ENCODE peak calls at places on chromosomes 4 and X, in ten cellular contexts. D, C, L, Y, I, F, U, T, B and V are unnamed samples.

GRCh38 chr4:56757270-56757746 is 64.2 kb downstream of the SPINK2 start:
- DNase-seq in F (no peak), L (peak), D (peak), U (no peak), T (no peak), C (peak), Y (no peak), B (peak), I (peak), V (peak)

GRCh38 chrX:68828740-68829593 is at the start of gene EFNB1:
- DNase-seq in I (peak), L (peak), B (peak), U (peak), F (peak), T (peak), C (peak), D (peak), Y (peak), V (peak)

GRCh38 chr4:169032194-169032593 is 22.1 kb upstream of the CBR4 start:
- DNase-seq in U (no peak), B (no peak), L (no peak), T (no peak), Y (no peak), I (no peak), C (no peak), D (no peak), F (no peak), V (no peak)

GRCh38 chr4:86032476-86033022 is 327.3 kb downstream of the MAPK10 start:
- DNase-seq in C (peak), U (no peak), L (no peak), T (no peak), F (peak), Y (no peak), I (no peak), B (peak), D (peak), V (no peak)

GRCh38 chrX:81240701-81241100 is 38.8 kb downstream of the SH3BGRL start:
- DNase-seq in F (no peak), U (no peak), T (no peak), B (no peak), L (no peak), C (no peak), I (no peak), D (no peak), Y (no peak), V (no peak)

GRCh38 chrX:126339926-126340325 is 173.8 kb upstream of the DCAF12L2 start:
- DNase-seq in T (no peak), L (no peak), F (no peak), I (no peak), B (no peak), C (no peak), U (no peak), Y (no peak), D (no peak), V (no peak)

GRCh38 chr4:158538176-158538575 is 16.5 kb downstream of the RXFP1 start:
- DNase-seq in D (no peak), Y (no peak), F (no peak), B (peak), T (no peak), L (no peak), C (peak), I (no peak), U (no peak), V (no peak)

GRCh38 chr4:119244344-119244743 is 31.8 kb downstream of the USP53 start:
- DNase-seq in Y (no peak), B (no peak), D (no peak), C (no peak), L (no peak), U (no peak), T (no peak), F (no peak), I (no peak), V (no peak)

GRCh38 chr4:109996531-109996930 is 83.8 kb downstream of the EGF start:
- DNase-seq in D (no peak), B (no peak), I (no peak), C (peak), U (no peak), L (no peak), T (no peak), Y (no peak), F (no peak), V (no peak)

GRCh38 chr4:56129431-56129861 is 180.7 kb downstream of the CEP135 start:
- DNase-seq in C (peak), D (no peak), Y (peak), I (peak), U (no peak), F (no peak), B (peak), L (no peak), T (no peak), V (no peak)

GRCh38 chr4:44725166-44725565 is 1.2 kb downstream of the GNPDA2 start:
- DNase-seq in L (no peak), I (no peak), T (no peak), F (no peak), U (no peak), C (peak), Y (no peak), D (peak), B (no peak), V (no peak)
- H3K4me3 ChIP-seq in L (peak), I (peak), T (peak), F (peak), U (peak), C (peak), Y (peak), D (peak), B (peak), V (peak)

DNA sequence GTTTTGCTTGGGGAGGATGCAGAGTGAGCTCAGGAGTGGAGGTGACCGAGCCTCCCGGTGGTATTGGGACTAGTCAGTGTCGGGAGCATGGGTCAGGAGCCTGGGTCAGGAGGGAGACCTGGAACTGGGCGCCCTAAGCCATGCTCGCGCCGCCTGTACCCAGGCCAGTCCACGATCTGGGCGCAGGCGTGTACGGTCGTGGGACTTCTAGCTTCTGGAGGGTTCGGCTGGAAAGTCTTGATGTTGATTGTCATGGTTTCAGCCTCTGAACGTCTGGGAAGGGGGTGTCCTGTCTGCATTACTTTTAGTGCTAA is 244 bp downstream of the EIF2S3 start:
- DNase-seq in B (no peak), T (no peak), F (no peak), Y (no peak), L (no peak), D (no peak), I (no peak), U (no peak), C (no peak), V (no peak)
- H3K27ac ChIP-seq in B (no peak), T (peak), F (no peak), Y (peak), L (peak), D (peak), I (no peak), U (peak), C (no peak), V (no peak)

DNA sequence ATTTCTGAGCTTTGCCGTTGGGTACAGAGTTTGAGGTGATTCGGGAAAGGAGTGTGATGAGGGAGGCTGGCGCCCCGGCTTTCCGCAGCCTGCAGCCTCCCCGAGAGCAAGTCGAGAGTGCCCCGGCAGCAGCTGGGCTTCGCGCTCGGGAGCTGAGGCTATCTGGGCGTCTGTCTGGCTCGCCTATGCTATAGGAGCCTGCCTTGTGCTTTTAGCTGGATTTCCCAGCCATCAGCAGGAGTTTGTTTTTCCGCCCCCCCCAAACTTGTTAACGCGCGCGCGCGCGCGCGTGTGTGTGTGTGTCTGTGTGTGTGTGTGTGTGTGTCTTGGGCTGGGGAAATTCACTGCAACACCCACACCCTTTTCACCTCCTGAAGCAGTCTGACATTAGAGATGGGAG is 765 bp upstream of the DGKK start:
- DNase-seq in D (no peak), B (no peak), Y (no peak), C (no peak), I (no peak), F (no peak), U (no peak), T (no peak), L (no peak), V (no peak)
- H3K4me3 ChIP-seq in D (no peak), B (peak), Y (no peak), C (no peak), I (no peak), F (no peak), U (no peak), T (no peak), L (no peak), V (no peak)

DNA sequence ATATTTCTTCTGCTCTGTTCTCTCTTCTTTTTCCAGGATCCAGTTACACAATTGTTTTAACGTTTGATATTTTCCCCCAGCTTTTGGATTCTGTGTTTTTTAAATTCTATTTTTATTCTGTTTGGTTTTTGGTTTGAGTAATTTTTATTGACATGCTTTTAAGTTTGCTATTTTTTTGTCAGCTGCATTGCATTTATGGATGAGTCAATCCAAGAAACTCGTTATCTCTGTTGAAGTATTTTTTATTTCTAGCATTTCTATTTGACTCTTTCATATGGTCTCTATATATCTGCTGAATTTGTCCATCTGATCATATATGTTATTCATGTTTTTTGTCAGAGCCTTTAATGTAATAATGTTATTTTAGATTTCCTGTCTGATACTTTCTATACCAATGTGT is 65.6 kb downstream of the DDIT4L start:
- DNase-seq in C (no peak), I (no peak), B (no peak), D (no peak), F (no peak), U (no peak), L (no peak), T (no peak), Y (no peak), V (no peak)
- H3K27ac ChIP-seq in C (no peak), I (no peak), B (no peak), D (no peak), F (no peak), U (no peak), L (no peak), T (no peak), Y (no peak), V (no peak)

GRCh38 chr4:38757945-38758344 is 24.8 kb downstream of the TLR10 start:
- DNase-seq in U (no peak), F (no peak), B (no peak), L (no peak), I (no peak), D (no peak), Y (no peak), T (no peak), C (no peak), V (no peak)

GRCh38 chr4:38747629-38748028 is 35.2 kb downstream of the TLR10 start:
- DNase-seq in Y (no peak), T (no peak), F (no peak), C (no peak), L (no peak), D (no peak), I (no peak), B (no peak), U (no peak), V (no peak)

GRCh38 chr4:38753021-38753806 is 29.6 kb downstream of the TLR10 start:
- DNase-seq in U (peak), T (peak), L (peak), I (no peak), D (peak), B (peak), Y (peak), C (peak), F (peak), V (no peak)

GRCh38 chr4:38751341-38752043 is 31.3 kb downstream of the TLR10 start:
- DNase-seq in I (no peak), C (no peak), D (no peak), L (no peak), F (no peak), U (no peak), B (no peak), Y (no peak), T (no peak), V (no peak)

GRCh38 chr4:38752393-38752961 is 30.3 kb downstream of the TLR10 start:
- DNase-seq in D (peak), T (no peak), B (peak), F (no peak), L (no peak), I (no peak), Y (no peak), U (no peak), C (peak), V (no peak)
- H3K4me3 ChIP-seq in D (no peak), T (no peak), B (no peak), F (peak), L (no peak), I (no peak), Y (no peak), U (no peak), C (no peak), V (no peak)

GRCh38 chrX:17552251-17552650 is 177.3 kb downstream of the NHS start:
- DNase-seq in F (no peak), Y (no peak), T (no peak), C (peak), I (no peak), D (no peak), U (no peak), L (no peak), B (peak), V (no peak)

GRCh38 chrX:17550011-17550410 is 175.0 kb downstream of the NHS start:
- DNase-seq in U (no peak), T (no peak), I (no peak), Y (no peak), F (no peak), L (no peak), C (peak), D (no peak), B (no peak), V (no peak)

GRCh38 chrX:17549005-17549685 is 174.1 kb downstream of the NHS start:
- DNase-seq in C (no peak), D (no peak), F (no peak), Y (no peak), U (no peak), I (no peak), L (no peak), B (no peak), T (no peak), V (no peak)

GRCh38 chrX:17553451-17553850 is 178.5 kb downstream of the NHS start:
- DNase-seq in I (no peak), B (peak), F (no peak), Y (peak), C (peak), L (peak), U (no peak), T (no peak), D (peak), V (no peak)

DNA sequence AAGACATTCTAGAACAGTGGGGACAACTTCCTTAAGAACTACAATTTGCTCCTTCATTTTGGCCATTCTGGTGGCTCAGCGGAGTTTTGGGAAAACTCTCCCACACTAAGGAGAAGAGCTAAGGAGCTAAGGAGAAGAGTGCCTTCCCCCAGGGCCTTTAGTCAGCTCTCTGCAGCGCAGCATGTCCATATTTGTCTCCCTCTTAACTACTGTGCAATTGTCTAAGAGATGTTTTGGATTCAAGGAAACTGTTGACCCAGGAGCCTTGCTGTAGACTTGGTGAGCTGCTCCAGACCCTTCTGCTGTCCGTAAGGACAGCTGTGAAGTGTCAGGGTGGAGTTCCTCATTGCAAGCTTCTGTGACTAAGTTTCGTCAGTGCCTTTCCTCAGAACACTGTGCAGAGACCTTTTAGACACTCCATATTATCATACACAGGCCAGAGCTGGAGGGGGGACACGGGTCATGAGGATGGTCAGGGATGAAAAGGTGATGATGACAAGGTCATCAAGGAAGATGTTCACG is 179.0 kb downstream of the NHS start:
- DNase-seq in U (no peak), I (no peak), F (no peak), C (no peak), D (peak), B (peak), Y (no peak), T (no peak), L (no peak), V (no peak)
- H3K27ac ChIP-seq in U (no peak), I (peak), F (no peak), C (peak), D (no peak), B (no peak), Y (no peak), T (no peak), L (no peak), V (no peak)

DNA sequence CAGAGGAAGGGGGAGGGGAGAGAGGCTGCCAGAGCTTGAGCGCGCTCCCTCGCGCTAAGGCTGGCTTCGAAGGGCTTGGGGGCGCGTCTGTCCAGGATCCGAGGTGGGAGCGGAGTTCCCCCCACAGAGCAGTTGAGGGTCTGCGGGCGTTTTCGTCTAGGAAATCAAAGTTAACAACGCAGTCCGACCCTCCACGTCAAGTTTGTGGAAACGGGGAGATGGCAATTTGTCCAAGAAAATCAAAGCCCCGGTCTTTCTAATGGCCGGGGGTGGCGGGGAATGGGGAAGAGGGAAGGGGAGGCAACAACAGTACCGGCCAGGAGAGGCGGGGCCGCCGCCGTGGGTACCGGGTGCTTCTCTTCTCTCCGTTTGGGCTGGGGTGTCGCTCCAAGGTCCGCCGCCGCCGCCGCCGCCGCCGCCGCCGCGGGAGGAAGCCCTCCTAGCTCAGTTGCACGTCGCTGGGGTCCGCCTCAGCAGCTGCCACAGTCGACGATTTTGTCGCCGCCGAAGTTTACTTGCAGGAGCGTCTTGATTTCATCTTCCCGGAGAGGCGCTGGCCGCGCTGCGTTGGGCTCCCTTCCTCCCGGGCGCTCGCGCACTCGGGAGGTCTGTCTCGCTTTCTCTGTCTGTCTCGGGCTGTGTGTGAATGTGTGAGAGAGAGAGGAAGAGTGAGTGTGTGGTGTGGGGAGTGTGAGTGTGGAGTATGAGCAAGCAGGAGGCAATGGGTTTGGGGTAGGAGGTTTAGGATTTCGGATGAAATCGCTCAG is 574 bp downstream of the PCDH19 start:
- DNase-seq in U (no peak), D (no peak), B (no peak), Y (no peak), T (no peak), I (no peak), C (no peak), L (peak), F (no peak), V (no peak)
- H3K4me3 ChIP-seq in U (peak), D (peak), B (peak), Y (peak), T (peak), I (peak), C (peak), L (peak), F (peak), V (peak)

DNA sequence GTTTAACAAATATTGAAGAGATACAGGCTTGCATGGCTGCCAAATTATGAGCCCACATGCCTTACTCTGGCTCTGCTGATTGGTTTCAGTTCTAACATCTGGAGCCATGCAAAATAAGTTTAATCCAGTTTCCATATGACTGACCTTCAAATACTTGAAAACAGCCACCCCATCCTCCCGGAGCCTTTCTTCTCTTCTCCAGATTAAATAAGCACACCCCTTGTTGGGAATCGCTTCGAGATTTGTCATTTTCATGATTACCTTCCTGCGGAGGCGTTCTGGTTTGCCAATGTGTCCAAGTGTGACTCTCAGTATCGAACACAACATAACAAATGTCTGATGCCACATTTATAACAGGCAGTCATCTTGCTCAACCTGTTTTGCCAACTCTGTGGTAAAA is 101.6 kb upstream of the JADE1 start:
- DNase-seq in L (no peak), F (no peak), B (peak), T (no peak), Y (no peak), U (no peak), D (peak), C (peak), I (no peak), V (no peak)
- H3K27ac ChIP-seq in L (no peak), F (no peak), B (no peak), T (no peak), Y (no peak), U (no peak), D (no peak), C (no peak), I (no peak), V (no peak)

DNA sequence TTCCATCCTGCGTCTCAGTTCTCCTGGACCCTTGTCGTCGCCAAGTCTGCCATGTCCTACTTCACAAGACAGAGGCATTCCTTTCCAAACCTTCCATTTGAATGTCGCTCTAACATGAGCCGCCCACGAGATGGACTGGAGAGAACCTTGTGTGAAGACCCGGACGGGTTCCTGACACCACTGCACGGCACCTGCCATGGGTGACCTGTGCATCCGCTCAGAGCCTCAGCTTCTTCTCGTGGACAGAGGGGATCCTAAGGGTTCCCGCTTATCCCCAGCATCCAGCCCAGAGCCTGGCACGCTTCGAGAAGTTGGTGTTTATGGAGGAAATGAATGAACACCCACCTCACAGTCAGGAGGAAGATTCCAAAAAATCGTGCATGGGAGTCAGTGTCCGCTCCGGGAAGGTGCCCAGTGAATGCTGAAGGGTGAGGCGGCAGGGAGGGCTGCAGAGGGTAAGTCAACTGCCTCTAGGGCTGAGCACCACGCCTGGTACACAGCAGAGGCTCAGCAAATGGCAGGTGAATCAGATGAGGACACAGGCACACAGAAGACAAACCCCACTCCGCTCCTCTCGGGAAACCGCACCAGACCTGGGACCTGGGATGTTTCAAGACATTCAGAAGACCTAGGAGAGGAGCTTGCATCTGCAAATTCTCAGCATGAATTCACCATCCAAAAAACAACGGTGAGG is 52.6 kb downstream of the WFS1 start:
- DNase-seq in D (no peak), T (no peak), F (no peak), B (no peak), C (no peak), U (no peak), Y (no peak), I (no peak), L (no peak), V (no peak)
- H3K4me3 ChIP-seq in D (no peak), T (no peak), F (no peak), B (no peak), C (no peak), U (no peak), Y (no peak), I (no peak), L (no peak), V (no peak)

GRCh38 chr4:133799916-133800315 is 401.7 kb downstream of the PABPC4L start:
- DNase-seq in F (no peak), T (no peak), U (no peak), B (peak), C (no peak), I (no peak), D (peak), L (no peak), Y (no peak), V (no peak)
- H3K27ac ChIP-seq in F (no peak), T (no peak), U (no peak), B (no peak), C (no peak), I (no peak), D (no peak), L (no peak), Y (no peak), V (no peak)